ENCODE peak calls at places on chromosomes 12 and 14, in five cellular contexts. C is activated T-cell treated with anti-CD3 and anti-CD28 coated beads, Interleukin-2, amount 50 U/mL, for 24 hours; J is H9; G is KBM-7; S is stimulated activated CD4-positive, alpha-beta T cell treated with anti-CD3 and anti-CD28 coated beads, TNF-alpha, amount 100 ng/mL, for 1 hour. X is an unnamed sample.

GRCh38 chr14:91004987-91005386 is 55.5 kb downstream of the RPS6KA5 start:
- DNase-seq in J (no peak), G (no peak), C (no peak), S (no peak), X (no peak)

GRCh38 chr12:120241561-120242274 is 23.8 kb downstream of the PXN start:
- DNase-seq in J (no peak), S (no peak), G (no peak), C (no peak), X (no peak)

GRCh38 chr12:96425973-96426372 is 25.7 kb upstream of the CDK17 start:
- DNase-seq in G (no peak), J (no peak), S (no peak), C (no peak), X (peak)

GRCh38 chr12:124517260-124518050 is 50.0 kb downstream of the NCOR2 start:
- DNase-seq in S (no peak), C (no peak), G (no peak), J (no peak), X (peak)

GRCh38 chr14:99540196-99541032 is 59.2 kb downstream of the CCNK start:
- DNase-seq in G (no peak), J (no peak), C (no peak), S (no peak), X (no peak)

GRCh38 chr14:93961610-93962009 is 14.8 kb downstream of the ASB2 start:
- DNase-seq in G (no peak), S (no peak), C (no peak), J (no peak), X (no peak)

GRCh38 chr12:48602192-48602989 is 32.5 kb upstream of the LALBA start:
- DNase-seq in C (no peak), S (no peak), G (peak), J (peak), X (no peak)

GRCh38 chr12:56634837-56635538 is 4.9 kb upstream of the BAZ2A start:
- DNase-seq in S (no peak), G (peak), J (peak), C (peak), X (peak)

GRCh38 chr12:12349711-12350665 is at the start of gene MANSC1:
- DNase-seq in J (peak), G (peak), C (peak), S (no peak), X (peak)

GRCh38 chr14:56342419-56342901 is 224.2 kb downstream of the PELI2 start:
- DNase-seq in C (no peak), G (peak), S (no peak), J (no peak), X (peak)

GRCh38 chr12:82857276-82857675 is 170.6 kb downstream of the TMTC2 start:
- DNase-seq in G (no peak), C (no peak), S (no peak), J (peak), X (no peak)

GRCh38 chr12:52027085-52027843 is 20.5 kb downstream of the TAMALIN start:
- DNase-seq in J (no peak), S (no peak), G (no peak), C (no peak), X (no peak)

GRCh38 chr14:61671086-61671485 is 24.2 kb upstream of the HIF1A start:
- DNase-seq in C (no peak), G (peak), S (no peak), J (no peak), X (no peak)

GRCh38 chr12:30420561-30420960 is 275.1 kb downstream of the IPO8 start:
- DNase-seq in S (no peak), J (no peak), G (no peak), C (no peak), X (no peak)

GRCh38 chr14:50830044-50830931 is 674 bp downstream of the NIN start:
- DNase-seq in C (peak), G (peak), J (peak), S (no peak), X (peak)

GRCh38 chr14:102279282-102279681 is 25.7 kb downstream of the MOK start:
- DNase-seq in C (no peak), G (no peak), J (no peak), S (no peak), X (peak)

GRCh38 chr14:103819503-103820307 is 27.7 kb downstream of the PPP1R13B start:
- DNase-seq in C (no peak), S (no peak), J (peak), G (no peak), X (no peak)

X was measured in RPMI7951.